ENCODE peak calls at places on chromosomes 4 and X, in six cellular contexts. C, K, L, X, A and F are unnamed samples.

GRCh38 chr4:28075557-28075956 is 1214.9 kb downstream of the STIM2 start:
- DNase-seq in L (no peak), K (no peak), C (no peak), X (no peak), A (no peak), F (no peak)

GRCh38 chr4:81398379-81398778 is 73.3 kb downstream of the RASGEF1B start:
- DNase-seq in L (no peak), X (no peak), K (no peak), A (no peak), C (no peak), F (no peak)

GRCh38 chrX:1661048-1661921 is 46.4 kb downstream of the ASMT start:
- DNase-seq in X (no peak), A (no peak), K (no peak), C (peak; percentile 60), L (peak; percentile 80), F (peak; percentile 94)

GRCh38 chr4:123232439-123232838 is 164.2 kb upstream of the SPRY1 start:
- DNase-seq in L (no peak), K (no peak), C (no peak), A (peak; percentile 75), X (peak; percentile 10), F (no peak)

GRCh38 chr4:61373901-61374611 is 173.9 kb downstream of the ADGRL3 start:
- DNase-seq in L (no peak), C (no peak), K (no peak), A (no peak), X (peak; percentile 81), F (no peak)

GRCh38 chr4:22410645-22411247 is 105.1 kb downstream of the ADGRA3 start:
- DNase-seq in C (no peak), A (peak; percentile 55), X (peak; percentile 32), K (no peak), L (peak; percentile 18), F (peak; percentile 19)

GRCh38 chrX:105475801-105476200 is 255.3 kb upstream of the TEX13A start:
- DNase-seq in C (no peak), X (peak; percentile 30), K (no peak), A (no peak), L (no peak), F (no peak)

GRCh38 chrX:137431693-137432488 is 134.0 kb upstream of the ZIC3 start:
- DNase-seq in K (no peak), A (no peak), L (peak; percentile 70), C (no peak), X (no peak), F (no peak)

DNA sequence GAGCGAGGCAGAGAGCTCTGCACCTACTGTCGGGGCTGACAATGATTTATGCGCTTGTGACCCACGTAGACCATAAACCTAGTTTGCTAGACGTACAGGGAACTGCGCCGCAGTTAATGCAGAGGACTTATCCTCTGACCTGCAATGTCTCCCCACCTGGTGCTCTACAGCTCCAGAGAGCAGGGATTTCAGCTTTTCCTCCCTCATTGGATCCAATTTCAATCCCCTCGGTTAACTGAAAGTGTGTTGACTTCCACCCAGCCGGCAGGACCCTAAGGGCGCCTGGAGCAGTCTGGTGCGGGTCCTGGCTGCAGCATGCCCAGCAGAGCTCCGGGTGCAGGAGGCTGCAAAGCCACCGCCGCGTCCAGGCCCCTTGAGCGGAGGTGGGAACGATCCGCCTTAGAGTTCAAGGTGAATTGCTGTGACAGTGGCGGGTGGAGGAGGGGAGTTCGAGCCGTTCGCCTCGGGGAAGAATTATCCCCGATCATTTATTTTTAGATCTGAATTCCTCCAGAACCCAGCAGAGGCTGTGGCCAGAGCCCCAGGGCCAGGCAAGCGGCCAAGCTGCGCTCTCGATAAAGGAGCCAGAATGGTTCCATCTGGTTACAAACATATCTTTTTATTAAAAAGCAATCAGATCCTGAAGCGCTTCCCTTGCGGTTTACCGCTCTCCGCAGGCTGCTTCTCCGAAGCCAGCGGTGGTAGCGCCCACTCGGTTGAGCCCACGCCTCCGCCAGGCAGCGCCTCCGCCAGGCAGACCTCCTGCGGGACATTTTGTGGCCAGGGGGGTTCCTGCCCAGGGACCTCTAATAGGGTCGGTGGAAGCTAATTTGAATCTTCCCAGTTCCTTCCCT is 66.0 kb downstream of the FBXO8 start:
- DNase-seq in L (peak; percentile 45), A (peak; percentile 56), C (no peak), K (peak; percentile 85), X (no peak), F (no peak)
- TF ChIP-seq EZH2phosphoT487 in L (peak; percentile 92), A (no peak), C (no peak), K (no peak), X (no peak), F (no peak)

DNA sequence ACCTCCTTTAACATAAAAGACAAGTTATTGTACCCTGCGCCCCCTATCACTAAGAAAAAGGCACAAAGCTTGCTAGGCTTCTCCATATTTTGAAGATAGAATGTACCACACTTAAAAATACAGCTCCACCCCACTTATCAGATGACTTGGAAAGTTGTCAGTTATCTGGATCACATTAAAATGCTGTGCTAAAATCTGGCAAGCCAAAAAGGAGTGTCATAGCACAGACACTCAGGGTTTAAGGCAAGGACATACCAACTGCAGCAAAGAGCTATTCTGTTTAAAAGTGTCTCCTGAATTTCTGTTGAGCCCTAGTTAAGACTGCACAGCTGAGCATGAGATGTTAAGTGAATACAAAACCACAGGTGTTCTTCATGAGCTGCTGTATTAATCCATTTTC is 182.5 kb upstream of the FAT4 start:
- DNase-seq in L (no peak), X (no peak), C (no peak), A (peak; percentile 47), K (no peak), F (no peak)
- H3K9ac ChIP-seq in L (no peak overlapping the region), X (no peak overlapping the region), C (no peak overlapping the region), A (no peak overlapping the region), K (no peak overlapping the region), F (no peak overlapping the region)

GRCh38 chrX:65598559-65599147 is 64.1 kb upstream of the LAS1L start:
- DNase-seq in X (no peak), C (no peak), L (no peak), K (no peak), A (no peak), F (no peak)

GRCh38 chrX:65601126-65601525 is 66.3 kb upstream of the MSN start:
- DNase-seq in A (no peak), K (no peak), L (no peak), X (no peak), C (no peak), F (no peak)

GRCh38 chrX:65595460-65595876 is 60.9 kb upstream of the LAS1L start:
- DNase-seq in K (peak; percentile 70), A (peak; percentile 86), L (peak; percentile 92), X (peak; percentile 97), C (peak; percentile 84), F (peak; percentile 96)

GRCh38 chrX:65600106-65600505 is 65.5 kb upstream of the LAS1L start:
- DNase-seq in K (no peak), X (no peak), L (no peak), A (no peak), C (no peak), F (no peak)

DNA sequence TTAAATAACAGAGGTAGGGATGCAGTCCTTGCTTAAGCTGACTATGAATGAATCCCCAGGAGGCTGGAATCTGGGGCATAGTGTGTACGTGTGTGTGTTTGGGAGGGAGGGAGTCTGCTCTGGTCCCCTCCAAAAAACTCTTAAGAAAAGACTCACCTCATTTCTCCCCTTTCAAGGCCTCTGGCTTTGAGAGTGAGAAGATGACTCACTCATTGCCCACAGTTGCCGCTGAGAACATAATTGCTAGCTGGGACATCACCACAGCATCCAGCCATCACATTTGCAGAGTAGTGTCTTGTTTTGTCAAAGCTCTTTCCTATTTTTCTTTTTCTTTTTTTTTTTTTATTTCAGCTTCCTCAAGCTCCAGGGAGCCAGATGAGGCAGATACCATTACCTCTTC is 61.7 kb upstream of the LAS1L start:
- DNase-seq in L (no peak), A (peak; percentile 78), C (no peak), K (no peak), X (peak; percentile 28), F (peak; percentile 64)
- H3K4me1 ChIP-seq in L (no peaks in the 10 kb centered on the region), A (peaks cover 17% of the 10 kb centered on the region), C (peaks cover 5% of the 10 kb centered on the region), K (peaks cover 11% of the 10 kb centered on the region), X (peaks cover 16% of the 10 kb centered on the region), F (peaks cover 17% of the 10 kb centered on the region)

DNA sequence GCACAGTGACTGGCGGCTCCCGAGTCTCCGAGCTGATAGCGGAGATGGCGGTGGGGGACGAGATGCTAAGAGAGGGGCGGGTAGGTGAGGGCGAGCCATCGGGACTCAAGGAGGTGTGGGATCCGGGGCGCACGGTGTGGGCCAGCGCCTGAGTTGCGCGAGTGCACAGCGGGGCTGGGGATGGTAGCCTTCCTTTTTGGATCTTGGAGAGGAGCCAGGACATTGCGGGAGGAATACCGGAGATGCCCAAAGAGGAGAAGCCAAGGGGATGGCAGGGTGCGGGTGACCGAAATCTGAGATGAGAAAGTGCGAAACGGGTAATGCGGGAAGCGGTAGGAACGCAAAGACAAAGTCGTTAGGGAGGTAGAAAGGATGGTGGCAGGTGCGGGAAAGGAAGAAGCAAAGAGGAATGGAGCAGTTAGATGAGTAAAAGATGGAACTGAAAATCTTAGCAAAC is 438 bp upstream of the FAM184B start:
- DNase-seq in A (peak; percentile 20), X (no peak), L (peak; percentile 44), K (no peak), C (no peak), F (no peak)
- TF ChIP-seq EZH2phosphoT487 in A (no peak), X (no peak), L (no peak), K (no peak), C (no peak), F (no peak)

GRCh38 chrX:150574824-150575409 is 6.5 kb downstream of the MTM1 start:
- DNase-seq in K (no peak), L (peak; percentile 21), X (no peak), C (no peak), A (no peak), F (peak; percentile 75)

GRCh38 chrX:150570512-150570911 is 2.1 kb downstream of the MTM1 start:
- DNase-seq in C (no peak), L (no peak), X (peak; percentile 32), K (no peak), A (no peak), F (peak; percentile 48)

GRCh38 chrX:150572206-150572605 is 3.8 kb downstream of the MTM1 start:
- DNase-seq in A (peak; percentile 3), C (no peak), L (no peak), K (no peak), X (peak; percentile 46), F (no peak)

GRCh38 chrX:150575415-150575814 is 7.0 kb downstream of the MTM1 start:
- DNase-seq in K (no peak), L (no peak), X (peak; percentile 98), C (peak; percentile 72), A (peak; percentile 68), F (no peak)

DNA sequence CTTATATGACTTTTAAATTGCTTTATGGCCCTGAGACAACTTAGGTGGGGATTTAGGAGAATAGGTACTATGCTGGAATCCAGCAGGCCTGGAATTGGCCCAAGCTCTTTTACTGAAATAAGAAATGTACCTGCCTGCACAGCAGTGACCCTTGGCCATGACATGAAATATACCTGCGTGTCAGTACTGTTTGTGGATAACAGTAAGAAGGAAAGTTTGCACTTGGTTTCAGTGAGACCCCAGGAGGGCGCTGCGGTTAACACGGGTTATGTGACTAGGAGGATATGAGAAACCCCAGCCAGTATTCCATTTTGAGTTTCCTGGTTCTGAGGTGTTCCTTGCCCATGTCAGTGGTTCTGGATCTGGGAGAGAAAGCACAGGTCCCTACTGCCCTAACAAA is 5.3 kb downstream of the MTM1 start:
- DNase-seq in C (no peak), K (no peak), A (no peak), X (no peak), L (no peak), F (no peak)
- H3K9ac ChIP-seq in C (no peak overlapping the region), K (no peak overlapping the region), A (no peak overlapping the region), X (no peak overlapping the region), L (no peak overlapping the region), F (no peak overlapping the region)

DNA sequence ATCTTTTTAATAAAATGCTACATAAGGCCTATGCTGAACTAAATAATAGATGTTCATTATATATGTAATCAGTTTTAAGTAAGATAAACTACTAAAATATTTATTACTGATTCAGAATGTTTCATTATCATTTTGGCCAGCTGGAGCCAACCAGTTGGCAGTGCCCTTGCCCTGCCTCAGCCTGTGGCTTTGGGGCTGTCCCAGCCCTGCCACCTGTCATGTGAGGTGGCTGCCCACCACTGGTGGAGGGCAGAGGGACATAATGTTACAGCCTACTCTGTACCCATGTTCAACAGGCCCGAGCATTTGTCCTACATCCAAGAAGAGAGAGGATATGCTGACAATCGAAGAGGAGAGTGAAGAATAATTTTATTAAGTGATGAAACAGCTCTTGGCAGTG is 422.2 kb downstream of the SPIN4 start:
- DNase-seq in A (no peak), C (no peak), L (no peak), K (no peak), X (no peak), F (no peak)
- H3K4me1 ChIP-seq in A (no peaks in the 10 kb centered on the region), C (no peaks in the 10 kb centered on the region), L (no peaks in the 10 kb centered on the region), K (no peaks in the 10 kb centered on the region), X (no peaks in the 10 kb centered on the region), F (no peaks in the 10 kb centered on the region)